ENCODE peak calls at places on chromosomes 4 and X, in seven cellular contexts. R, C, F, H, O, J and G are unnamed samples.

GRCh38 chrX:21487832-21488231 is 113.6 kb downstream of the CNKSR2 start:
- DNase-seq in R (no peak), C (no peak), F (no peak), H (no peak), O (no peak), J (peak), G (no peak)

GRCh38 chr4:140018931-140019618 is 134.9 kb downstream of the MAML3 start:
- DNase-seq in R (no peak), C (no peak), F (no peak), H (no peak), O (no peak), J (no peak), G (no peak)

GRCh38 chr4:185774815-185775684 is 36.9 kb downstream of the SORBS2 start:
- DNase-seq in R (no peak), C (no peak), F (no peak), H (no peak), O (no peak), J (peak), G (no peak)

GRCh38 chrX:68807818-68808217 is 21.0 kb upstream of the EFNB1 start:
- DNase-seq in R (no peak), C (no peak), F (no peak), H (no peak), O (no peak), J (no peak), G (no peak)

GRCh38 chr4:114857831-114858230 is 255.6 kb downstream of the NDST4 start:
- DNase-seq in R (no peak), C (peak), F (no peak), H (no peak), O (no peak), J (no peak), G (no peak)

GRCh38 chrX:138711399-138712347 is at the start of gene FGF13:
- DNase-seq in R (peak), C (no peak), F (peak), H (peak), O (no peak), J (no peak), G (peak)

GRCh38 chr4:153488719-153489384 is 22.7 kb downstream of the TMEM131L start:
- DNase-seq in R (peak), C (no peak), F (no peak), H (peak), O (no peak), J (no peak), G (peak)

GRCh38 chrX:154320406-154320805 is 24.8 kb downstream of the TKTL1 start:
- DNase-seq in R (no peak), C (no peak), F (no peak), H (no peak), O (no peak), J (no peak), G (no peak)

GRCh38 chrX:68944211-68944610 is 115.4 kb downstream of the EFNB1 start:
- DNase-seq in R (no peak), C (no peak), F (peak), H (no peak), O (no peak), J (no peak), G (no peak)

GRCh38 chr4:81652069-81652478 is 180.4 kb upstream of the RASGEF1B start:
- DNase-seq in R (peak), C (no peak), F (no peak), H (no peak), O (peak), J (no peak), G (no peak)

GRCh38 chrX:153703036-153703370 is 15.3 kb downstream of the SLC6A8 start:
- DNase-seq in R (no peak), C (no peak), F (no peak), H (peak), O (no peak), J (no peak), G (no peak)

GRCh38 chr4:51932261-51932660 is 87.9 kb downstream of the LRRC66 start:
- DNase-seq in R (no peak), C (no peak), F (no peak), H (peak), O (no peak), J (no peak), G (no peak)

GRCh38 chr4:18559492-18559891 is 537.9 kb upstream of the LCORL start:
- DNase-seq in R (no peak), C (no peak), F (no peak), H (no peak), O (no peak), J (no peak), G (no peak)

GRCh38 chr4:67327245-67327860 is 217.9 kb downstream of the CENPC start:
- DNase-seq in R (peak), C (peak), F (peak), H (peak), O (peak), J (peak), G (peak)

GRCh38 chrX:68936608-68937007 is 107.8 kb downstream of the EFNB1 start:
- DNase-seq in R (no peak), C (no peak), F (no peak), H (no peak), O (no peak), J (no peak), G (no peak)

GRCh38 chr4:184459413-184459812 is 14.9 kb downstream of the IRF2 start:
- DNase-seq in R (no peak), C (no peak), F (no peak), H (no peak), O (no peak), J (no peak), G (no peak)

GRCh38 chr4:127470290-127470809 is 162.4 kb upstream of the INTU start:
- DNase-seq in R (no peak), C (no peak), F (no peak), H (no peak), O (no peak), J (no peak), G (no peak)

GRCh38 chr4:67151376-67152343 is 393.6 kb downstream of the CENPC start:
- DNase-seq in R (no peak), C (no peak), F (no peak), H (no peak), O (no peak), J (no peak), G (no peak)

GRCh38 chr4:16642897-16643296 is 255.5 kb downstream of the LDB2 start:
- DNase-seq in R (no peak), C (no peak), F (no peak), H (no peak), O (no peak), J (no peak), G (no peak)

GRCh38 chr4:54218736-54219135 is 10.4 kb upstream of the PDGFRA start:
- DNase-seq in R (no peak), C (no peak), F (no peak), H (no peak), O (no peak), J (no peak), G (no peak)

GRCh38 chr4:99462875-99463464 is 27.8 kb upstream of the ADH7 start:
- DNase-seq in R (peak), C (peak), F (peak), H (no peak), O (peak), J (peak), G (peak)

GRCh38 chr4:48779095-48779997 is 733 bp downstream of the FRYL start:
- DNase-seq in R (peak), C (peak), F (peak), H (peak), O (peak), J (peak), G (peak)

GRCh38 chr4:186719925-186720694 is 3.5 kb downstream of the FAT1 start:
- DNase-seq in R (no peak), C (peak), F (no peak), H (no peak), O (no peak), J (peak), G (no peak)

GRCh38 chr4:182207806-182208483 is 35.3 kb upstream of the TENM3 start:
- DNase-seq in R (no peak), C (no peak), F (no peak), H (no peak), O (no peak), J (no peak), G (no peak)

GRCh38 chr4:56226579-56226978 is 160.7 kb downstream of the AASDH start:
- DNase-seq in R (no peak), C (no peak), F (no peak), H (no peak), O (no peak), J (no peak), G (no peak)

GRCh38 chr4:85677286-85677685 is 202.3 kb downstream of the ARHGAP24 start:
- DNase-seq in R (no peak), C (no peak), F (no peak), H (no peak), O (no peak), J (no peak), G (no peak)

GRCh38 chr4:56656346-56656643 is 24.8 kb downstream of the HOPX start:
- DNase-seq in R (no peak), C (no peak), F (no peak), H (no peak), O (peak), J (no peak), G (no peak)

GRCh38 chrX:135572436-135572835 is 52.0 kb downstream of the INTS6L start:
- DNase-seq in R (no peak), C (no peak), F (no peak), H (no peak), O (no peak), J (no peak), G (no peak)

GRCh38 chr4:75169020-75169814 is 236.3 kb downstream of the PARM1 start:
- DNase-seq in R (no peak), C (no peak), F (no peak), H (no peak), O (no peak), J (no peak), G (no peak)

GRCh38 chrX:39643533-39643932 is 454.2 kb downstream of the BCOR start:
- DNase-seq in R (no peak), C (no peak), F (no peak), H (no peak), O (no peak), J (no peak), G (no peak)

GRCh38 chrX:81195712-81196111 is 6.0 kb downstream of the HMGN5 start:
- DNase-seq in R (peak), C (no peak), F (peak), H (peak), O (peak), J (peak), G (peak)

GRCh38 chr4:23737571-23737970 is 152.3 kb downstream of the PPARGC1A start:
- DNase-seq in R (no peak), C (no peak), F (no peak), H (no peak), O (no peak), J (no peak), G (no peak)

GRCh38 chr4:140071043-140071442 is 82.9 kb downstream of the MAML3 start:
- DNase-seq in R (no peak), C (no peak), F (no peak), H (no peak), O (no peak), J (no peak), G (no peak)

GRCh38 chrX:70196961-70197805 is 19.9 kb downstream of the DGAT2L6 start:
- DNase-seq in R (no peak), C (peak), F (peak), H (no peak), O (peak), J (peak), G (peak)

GRCh38 chr4:165009493-165010227 is 22.1 kb upstream of the TRIM60 start:
- DNase-seq in R (no peak), C (no peak), F (no peak), H (no peak), O (no peak), J (no peak), G (no peak)

GRCh38 chr4:117447925-117448324 is 362.5 kb upstream of the TRAM1L1 start:
- DNase-seq in R (no peak), C (no peak), F (no peak), H (no peak), O (peak), J (no peak), G (peak)